ENCODE peak calls at places on chromosomes 2 and 18, in seven cellular contexts. O, Z, B, M, J, U and F are unnamed samples.

GRCh38 chr2:25523060-25523459 is 150.3 kb downstream of the DTNB start:
- DNase-seq in O (no peak), Z (no peak), B (no peak), M (no peak), J (no peak), U (no peak), F (no peak)

GRCh38 chr2:196558506-196558905 is 81.0 kb upstream of the CCDC150 start:
- DNase-seq in O (no peak), Z (no peak), B (no peak), M (no peak), J (no peak), U (no peak), F (no peak)

GRCh38 chr2:120220756-120221155 is 2.4 kb downstream of the TMEM185B start:
- DNase-seq in O (no peak), Z (no peak), B (no peak), M (no peak), J (no peak), U (no peak), F (no peak)

GRCh38 chr2:218876562-218877219 is 4.0 kb upstream of the WNT10A start:
- DNase-seq in O (peak; percentile 18), Z (peak; percentile 69), B (peak; percentile 50), M (peak; percentile 39), J (no peak), U (peak; percentile 44), F (no peak)

GRCh38 chr18:55419132-55419938 is 168.7 kb downstream of the TCF4 start:
- DNase-seq in O (peak; percentile 48), Z (peak; percentile 16), B (no peak), M (no peak), J (no peak), U (no peak), F (no peak)

GRCh38 chr2:42850016-42850805 is 57.8 kb upstream of the HAAO start:
- DNase-seq in O (no peak), Z (no peak), B (no peak), M (no peak), J (no peak), U (no peak), F (no peak)

GRCh38 chr18:5895300-5895885 is at the start of gene TMEM200C:
- DNase-seq in O (peak; percentile 17), Z (peak; percentile 83), B (no peak), M (peak; percentile 47), J (peak; percentile 62), U (no peak), F (no peak)

GRCh38 chr18:70165936-70166335 is 39.6 kb downstream of the RTTN start:
- DNase-seq in O (no peak), Z (no peak), B (no peak), M (no peak), J (no peak), U (no peak), F (no peak)

GRCh38 chr18:67776929-67777328 is 260.4 kb upstream of the DSEL start:
- DNase-seq in O (peak; percentile 14), Z (peak; percentile 2), B (no peak), M (no peak), J (no peak), U (no peak), F (no peak)